ENCODE peak calls at places on chromosomes 2 and 18, in nine cellular contexts. Q is psoas muscle, V is chondrocyte, F is heart left ventricle, D is IMR-90, R is uterus, H is kidney epithelial cell, U is esophagus squamous epithelium, W is HepG2. G is an unnamed sample.

GRCh38 chr2:222655406-222655747 is 515 bp downstream of the FARSB start:
- DNase-seq in Q (no peak), V (no peak), F (no peak), D (peak), R (no peak), H (no peak), U (no peak), W (no peak), G (peak)

GRCh38 chr2:21161122-21161521 is 37.4 kb downstream of the TDRD15 start:
- DNase-seq in Q (no peak), V (peak), F (no peak), D (no peak), R (no peak), H (no peak), U (no peak), W (no peak), G (no peak)

GRCh38 chr2:73089270-73090030 is 17.9 kb upstream of the SFXN5 start:
- DNase-seq in Q (peak), V (no peak), F (peak), D (peak), R (peak), H (peak), U (no peak), W (peak), G (no peak)

GRCh38 chr18:54191352-54191751 is 33.1 kb downstream of the MBD2 start:
- DNase-seq in Q (no peak), V (no peak), F (no peak), D (no peak), R (no peak), H (no peak), U (no peak), W (no peak), G (no peak)

GRCh38 chr2:8543065-8543411 is 138.8 kb upstream of the ID2 start:
- DNase-seq in Q (no peak), V (no peak), F (no peak), D (no peak), R (no peak), H (no peak), U (no peak), W (no peak), G (no peak)

GRCh38 chr2:75844651-75845050 is 133.9 kb upstream of the GCFC2 start:
- DNase-seq in Q (no peak), V (no peak), F (no peak), D (no peak), R (no peak), H (no peak), U (no peak), W (no peak), G (no peak)

GRCh38 chr2:1117569-1117968 is 166.9 kb downstream of the SNTG2 start:
- DNase-seq in Q (no peak), V (no peak), F (no peak), D (no peak), R (no peak), H (no peak), U (no peak), W (no peak), G (no peak)

GRCh38 chr2:228367356-228367755 is 185.9 kb upstream of the SPHKAP start:
- DNase-seq in Q (no peak), V (no peak), F (no peak), D (no peak), R (no peak), H (no peak), U (no peak), W (no peak), G (no peak)

GRCh38 chr2:120747281-120747680 is 11.6 kb downstream of the GLI2 start:
- DNase-seq in Q (no peak), V (no peak), F (peak), D (no peak), R (no peak), H (no peak), U (no peak), W (no peak), G (no peak)

GRCh38 chr2:117942551-117942950 is 71.3 kb downstream of the CCDC93 start:
- DNase-seq in Q (no peak), V (no peak), F (no peak), D (no peak), R (no peak), H (no peak), U (no peak), W (no peak), G (no peak)

GRCh38 chr2:215644233-215644929 is 208.5 kb upstream of the FN1 start:
- DNase-seq in Q (peak), V (no peak), F (no peak), D (no peak), R (no peak), H (no peak), U (no peak), W (no peak), G (no peak)

GRCh38 chr2:191645807-191646611 is 31.9 kb upstream of the NABP1 start:
- DNase-seq in Q (no peak), V (no peak), F (no peak), D (no peak), R (no peak), H (no peak), U (no peak), W (no peak), G (no peak)

GRCh38 chr18:70446063-70446462 is 157.2 kb downstream of the SOCS6 start:
- DNase-seq in Q (no peak), V (no peak), F (no peak), D (no peak), R (no peak), H (no peak), U (no peak), W (no peak), G (no peak)

GRCh38 chr2:59389240-59389639 is 1148.1 kb upstream of the FANCL start:
- DNase-seq in Q (no peak), V (no peak), F (no peak), D (no peak), R (no peak), H (peak), U (no peak), W (no peak), G (no peak)

GRCh38 chr2:4110273-4110672 is 406.9 kb downstream of the DCDC2C start:
- DNase-seq in Q (no peak), V (no peak), F (no peak), D (no peak), R (no peak), H (no peak), U (no peak), W (no peak), G (no peak)

GRCh38 chr18:27674411-27674810 is 489.3 kb upstream of the CHST9 start:
- DNase-seq in Q (no peak), V (no peak), F (no peak), D (no peak), R (no peak), H (no peak), U (no peak), W (no peak), G (no peak)

GRCh38 chr2:24970483-24971299 is 1.1 kb downstream of the DNAJC27 start:
- DNase-seq in Q (no peak), V (no peak), F (no peak), D (peak), R (no peak), H (no peak), U (no peak), W (peak), G (no peak)

GRCh38 chr2:161484061-161484460 is 68.0 kb downstream of the TBR1 start:
- DNase-seq in Q (no peak), V (no peak), F (no peak), D (no peak), R (no peak), H (no peak), U (no peak), W (no peak), G (no peak)

GRCh38 chr2:71422786-71423185 is 30.6 kb upstream of the DYSF start:
- DNase-seq in Q (no peak), V (no peak), F (no peak), D (no peak), R (no peak), H (no peak), U (no peak), W (no peak), G (no peak)

GRCh38 chr2:119808516-119809147 is 48.9 kb downstream of the PTPN4 start:
- DNase-seq in Q (no peak), V (no peak), F (no peak), D (no peak), R (no peak), H (no peak), U (no peak), W (no peak), G (no peak)

GRCh38 chr2:148680462-148680861 is 35.9 kb downstream of the EPC2 start:
- DNase-seq in Q (no peak), V (no peak), F (no peak), D (peak), R (no peak), H (no peak), U (no peak), W (no peak), G (no peak)

GRCh38 chr2:38610851-38611801 is 8.4 kb upstream of the HNRNPLL start:
- DNase-seq in Q (no peak), V (no peak), F (no peak), D (peak), R (no peak), H (no peak), U (no peak), W (peak), G (peak)

GRCh38 chr2:55616509-55617159 is 788 bp downstream of the PPP4R3B start:
- DNase-seq in Q (no peak), V (no peak), F (no peak), D (peak), R (no peak), H (peak), U (no peak), W (peak), G (peak)

GRCh38 chr2:51707625-51708024 is 675.7 kb upstream of the NRXN1 start:
- DNase-seq in Q (no peak), V (no peak), F (no peak), D (no peak), R (no peak), H (no peak), U (no peak), W (no peak), G (no peak)

GRCh38 chr2:86033751-86034680 is 71.7 kb downstream of the POLR1A start:
- DNase-seq in Q (no peak), V (peak), F (peak), D (no peak), R (no peak), H (no peak), U (no peak), W (no peak), G (no peak)

GRCh38 chr18:12543697-12544096 is 114.2 kb downstream of the SPIRE1 start:
- DNase-seq in Q (no peak), V (no peak), F (no peak), D (peak), R (no peak), H (no peak), U (no peak), W (no peak), G (no peak)

GRCh38 chr2:219079417-219079816 is 18.7 kb upstream of the IHH start:
- DNase-seq in Q (no peak), V (no peak), F (no peak), D (peak), R (no peak), H (no peak), U (no peak), W (no peak), G (peak)

GRCh38 chr2:136909777-136910176 is 144.4 kb downstream of the THSD7B start:
- DNase-seq in Q (no peak), V (no peak), F (no peak), D (no peak), R (no peak), H (peak), U (no peak), W (no peak), G (no peak)

GRCh38 chr2:115976916-115977315 is 1534.5 kb downstream of the DPP10 start:
- DNase-seq in Q (no peak), V (no peak), F (no peak), D (no peak), R (no peak), H (no peak), U (no peak), W (no peak), G (no peak)

GRCh38 chr2:24924732-24925131 is 4.7 kb upstream of the ADCY3 start:
- DNase-seq in Q (no peak), V (no peak), F (no peak), D (no peak), R (no peak), H (no peak), U (no peak), W (no peak), G (no peak)

GRCh38 chr2:112144966-112145365 is 6.8 kb downstream of the FBLN7 start:
- DNase-seq in Q (no peak), V (no peak), F (no peak), D (peak), R (no peak), H (no peak), U (no peak), W (no peak), G (no peak)

GRCh38 chr2:205358351-205358815 is 323.9 kb upstream of the NRP2 start:
- DNase-seq in Q (no peak), V (no peak), F (no peak), D (peak), R (no peak), H (no peak), U (no peak), W (no peak), G (no peak)

GRCh38 chr2:45859682-45860081 is 208.2 kb downstream of the PRKCE start:
- DNase-seq in Q (no peak), V (no peak), F (no peak), D (no peak), R (no peak), H (no peak), U (no peak), W (no peak), G (no peak)

GRCh38 chr2:45857848-45858520 is 206.5 kb downstream of the PRKCE start:
- DNase-seq in Q (no peak), V (no peak), F (no peak), D (no peak), R (no peak), H (no peak), U (no peak), W (no peak), G (no peak)

GRCh38 chr2:45857206-45857605 is 205.7 kb downstream of the PRKCE start:
- DNase-seq in Q (no peak), V (no peak), F (no peak), D (no peak), R (no peak), H (no peak), U (no peak), W (no peak), G (no peak)

GRCh38 chr2:45862843-45863242 is 211.4 kb downstream of the PRKCE start:
- DNase-seq in Q (no peak), V (no peak), F (no peak), D (no peak), R (no peak), H (no peak), U (no peak), W (no peak), G (no peak)

GRCh38 chr2:45860136-45861106 is 208.9 kb downstream of the PRKCE start:
- DNase-seq in Q (peak), V (no peak), F (peak), D (peak), R (peak), H (no peak), U (no peak), W (peak), G (no peak)
- TF ChIP-seq CTCF in Q (no peak), V (peak), F (peak), D (no peak), R (peak), H (no peak), U (no peak), W (no peak), G (no peak)

GRCh38 chr2:14903709-14904374 is 271.3 kb downstream of the LRATD1 start:
- DNase-seq in Q (no peak), V (no peak), F (no peak), D (no peak), R (no peak), H (no peak), U (no peak), W (peak), G (peak)
- TF ChIP-seq CTCF in Q (peak), V (peak), F (peak), D (peak), R (no peak), H (peak), U (peak), W (peak), G (peak)

DNA sequence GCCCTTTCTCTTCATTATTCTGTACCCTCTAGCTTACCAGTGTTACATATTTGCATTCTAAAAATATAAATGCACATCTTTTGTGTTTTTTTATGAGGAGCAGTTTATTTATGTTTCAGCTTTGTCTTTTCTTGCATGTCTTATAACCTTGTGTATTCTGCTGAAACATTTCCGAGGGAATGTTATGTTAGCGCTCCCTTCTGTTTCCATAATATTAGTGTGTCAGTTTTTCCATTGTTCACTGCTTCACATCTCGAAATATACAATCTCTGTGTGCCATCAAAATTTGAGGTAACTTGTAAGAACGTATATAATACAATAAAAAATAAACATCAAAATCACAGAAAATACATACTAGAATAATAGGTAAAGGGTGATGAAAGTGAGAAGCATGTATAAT is 153.3 kb downstream of the PKP4 start:
- DNase-seq in Q (no peak), V (no peak), F (no peak), D (no peak), R (no peak), H (no peak), U (no peak), W (no peak), G (no peak)
- TF ChIP-seq CTCF in Q (no peak), V (peak), F (no peak), D (no peak), R (no peak), H (no peak), U (no peak), W (no peak), G (no peak)

DNA sequence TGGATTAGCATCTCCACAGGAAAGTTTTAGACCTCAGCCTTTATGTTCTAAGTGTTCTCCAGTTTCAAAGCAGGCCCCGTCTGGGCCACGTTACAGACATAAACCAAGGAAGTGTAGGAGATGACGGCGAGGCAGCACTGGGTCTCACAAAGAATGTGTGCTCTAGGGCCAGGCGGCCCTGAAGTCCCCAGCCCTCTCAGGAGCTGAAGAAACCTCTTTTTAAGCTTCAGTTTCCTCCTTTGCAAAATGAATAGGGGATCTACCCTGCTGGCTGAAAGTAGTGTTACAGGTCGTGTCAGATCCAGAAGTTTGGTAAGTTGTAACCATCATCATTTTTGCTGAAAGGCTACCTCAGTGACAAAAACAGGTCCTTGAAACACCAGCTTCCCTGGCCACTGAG is 81.7 kb downstream of the SPRED2 start:
- DNase-seq in Q (no peak), V (no peak), F (no peak), D (no peak), R (no peak), H (no peak), U (no peak), W (no peak), G (peak)
- TF ChIP-seq CTCF in Q (no peak), V (peak), F (peak), D (peak), R (no peak), H (peak), U (peak), W (no peak), G (no peak)

GRCh38 chr2:233101826-233102225 is 41.7 kb downstream of the INPP5D start:
- DNase-seq in Q (no peak), V (peak), F (no peak), D (no peak), R (no peak), H (no peak), U (no peak), W (no peak), G (no peak)

GRCh38 chr2:233096006-233096405 is 35.9 kb downstream of the INPP5D start:
- DNase-seq in Q (no peak), V (no peak), F (no peak), D (no peak), R (no peak), H (no peak), U (no peak), W (no peak), G (no peak)

GRCh38 chr2:233100192-233100998 is 40.3 kb downstream of the INPP5D start:
- DNase-seq in Q (no peak), V (no peak), F (no peak), D (no peak), R (no peak), H (no peak), U (no peak), W (no peak), G (peak)

GRCh38 chr2:233094614-233095013 is 34.5 kb downstream of the INPP5D start:
- DNase-seq in Q (no peak), V (no peak), F (no peak), D (no peak), R (no peak), H (no peak), U (no peak), W (no peak), G (no peak)

GRCh38 chr2:233098615-233099014 is 38.5 kb downstream of the INPP5D start:
- DNase-seq in Q (no peak), V (peak), F (no peak), D (peak), R (no peak), H (no peak), U (no peak), W (peak), G (no peak)
- TF ChIP-seq CTCF in Q (peak), V (peak), F (peak), D (peak), R (no peak), H (peak), U (no peak), W (peak), G (peak)